ENCODE peak calls at places on chromosomes 2 and 18, in four cellular contexts. L is ovary, N is A549, K is gastrocnemius medialis. W is an unnamed sample.

GRCh38 chr2:100246163-100247145 is 75.8 kb downstream of the LONRF2 start:
- DNase-seq in L (no peak), N (peak), K (no peak), W (no peak)

GRCh38 chr2:152047826-152048476 is 50.9 kb downstream of the CACNB4 start:
- DNase-seq in L (no peak), N (no peak), K (no peak), W (no peak)

GRCh38 chr2:109098251-109098920 is 30.6 kb upstream of the SH3RF3 start:
- DNase-seq in L (no peak), N (no peak), K (no peak), W (no peak)

GRCh38 chr18:2629003-2629402 is 26.5 kb upstream of the SMCHD1 start:
- DNase-seq in L (no peak), N (no peak), K (no peak), W (no peak)

GRCh38 chr2:233083782-233084181 is 23.6 kb downstream of the INPP5D start:
- DNase-seq in L (no peak), N (no peak), K (no peak), W (no peak)

GRCh38 chr18:2672410-2672809 is 16.9 kb downstream of the SMCHD1 start:
- DNase-seq in L (no peak), N (no peak), K (no peak), W (no peak)

GRCh38 chr2:7007846-7008741 is 90.9 kb downstream of the RNF144A start:
- DNase-seq in L (peak), N (no peak), K (peak), W (peak)

GRCh38 chr2:107721178-107721577 is 105.5 kb upstream of the RGPD4 start:
- DNase-seq in L (no peak), N (no peak), K (no peak), W (no peak)

GRCh38 chr2:33583194-33583938 is 15.7 kb downstream of the FAM98A start:
- DNase-seq in L (no peak), N (peak), K (no peak), W (no peak)

GRCh38 chr2:218839893-218840292 is 8.3 kb upstream of the PRKAG3 start:
- DNase-seq in L (no peak), N (no peak), K (no peak), W (no peak)

GRCh38 chr2:1553671-1554295 is 140.5 kb downstream of the TPO start:
- DNase-seq in L (no peak), N (peak), K (no peak), W (no peak)

GRCh38 chr18:76495435-76496199 is 575 bp upstream of the ZNF516 start:
- DNase-seq in L (peak), N (peak), K (no peak), W (peak)

GRCh38 chr2:11573418-11574175 is 39.8 kb downstream of the GREB1 start:
- DNase-seq in L (peak), N (no peak), K (no peak), W (peak)

GRCh38 chr2:121699421-121700328 is 37.0 kb downstream of the NIFK start:
- DNase-seq in L (no peak), N (peak), K (peak), W (peak)

GRCh38 chr2:124566518-124566970 is 541.5 kb downstream of the CNTNAP5 start:
- DNase-seq in L (no peak), N (no peak), K (no peak), W (no peak)

GRCh38 chr2:217953531-217953932 is 49.3 kb downstream of the TNS1 start:
- DNase-seq in L (peak), N (no peak), K (no peak), W (no peak)

GRCh38 chr2:176170606-176171005 is 13.5 kb downstream of the HOXD3 start:
- DNase-seq in L (no peak), N (no peak), K (no peak), W (no peak)

GRCh38 chr2:145207884-145208283 is 688.0 kb upstream of the ZEB2 start:
- DNase-seq in L (no peak), N (no peak), K (no peak), W (no peak)

GRCh38 chr2:81650048-81650971 is 1345.8 kb upstream of the LRRTM1 start:
- DNase-seq in L (no peak), N (peak), K (no peak), W (no peak)

GRCh38 chr18:12423393-12423792 is 15.7 kb downstream of the PRELID3A start:
- DNase-seq in L (no peak), N (no peak), K (no peak), W (no peak)

GRCh38 chr2:55231546-55232083 is 478 bp downstream of the CLHC1 start:
- DNase-seq in L (no peak), N (no peak), K (no peak), W (no peak)

GRCh38 chr18:31901063-31901462 is 41.9 kb downstream of the TRAPPC8 start:
- DNase-seq in L (no peak), N (no peak), K (no peak), W (no peak)

GRCh38 chr2:124978597-124978996 is 953.5 kb downstream of the CNTNAP5 start:
- DNase-seq in L (no peak), N (no peak), K (no peak), W (no peak)

GRCh38 chr2:68926782-68927181 is 25.9 kb downstream of the GKN2 start:
- DNase-seq in L (no peak), N (no peak), K (no peak), W (no peak)

GRCh38 chr2:227154976-227155375 is 9.0 kb downstream of the COL4A4 start:
- DNase-seq in L (no peak), N (peak), K (no peak), W (no peak)

GRCh38 chr2:33086400-33087015 is 139.8 kb downstream of the LTBP1 start:
- DNase-seq in L (no peak), N (peak), K (no peak), W (no peak)

GRCh38 chr2:10765461-10765860 is 44.0 kb downstream of the ATP6V1C2 start:
- DNase-seq in L (no peak), N (no peak), K (no peak), W (no peak)

GRCh38 chr2:120140866-120141265 is 82.3 kb downstream of the TMEM185B start:
- DNase-seq in L (no peak), N (no peak), K (no peak), W (no peak)

GRCh38 chr2:208579678-208580077 is 173.1 kb downstream of the PTH2R start:
- DNase-seq in L (no peak), N (no peak), K (no peak), W (no peak)

GRCh38 chr2:151482310-151482709 is 72.6 kb downstream of the RIF1 start:
- DNase-seq in L (no peak), N (no peak), K (no peak), W (no peak)

GRCh38 chr2:126634273-126634861 is 21.6 kb upstream of the GYPC start:
- DNase-seq in L (no peak), N (peak), K (no peak), W (no peak)

GRCh38 chr2:168119519-168120141 is 127.8 kb downstream of the STK39 start:
- DNase-seq in L (no peak), N (peak), K (no peak), W (no peak)

GRCh38 chr2:196331143-196331542 is 159.8 kb upstream of the STK17B start:
- DNase-seq in L (no peak), N (peak), K (no peak), W (no peak)

GRCh38 chr2:159946326-159946992 is 116.0 kb downstream of the PLA2R1 start:
- DNase-seq in L (no peak), N (peak), K (no peak), W (no peak)
- H3K4me3 ChIP-seq in L (no peak), N (no peak), K (no peak), W (no peak)

GRCh38 chr18:55250729-55251128 is 291.5 kb upstream of the CCDC68 start:
- DNase-seq in L (no peak), N (no peak), K (no peak), W (no peak)
- H3K4me3 ChIP-seq in L (no peak), N (no peak), K (no peak), W (no peak)

GRCh38 chr2:65429799-65430514 is 2.4 kb downstream of the SPRED2 start:
- DNase-seq in L (no peak), N (no peak), K (no peak), W (no peak)
- H3K4me3 ChIP-seq in L (peak), N (peak), K (peak), W (peak)

GRCh38 chr18:70416496-70416895 is 127.7 kb downstream of the SOCS6 start:
- DNase-seq in L (no peak), N (no peak), K (no peak), W (no peak)
- H3K4me3 ChIP-seq in L (no peak), N (no peak), K (no peak), W (no peak)

DNA sequence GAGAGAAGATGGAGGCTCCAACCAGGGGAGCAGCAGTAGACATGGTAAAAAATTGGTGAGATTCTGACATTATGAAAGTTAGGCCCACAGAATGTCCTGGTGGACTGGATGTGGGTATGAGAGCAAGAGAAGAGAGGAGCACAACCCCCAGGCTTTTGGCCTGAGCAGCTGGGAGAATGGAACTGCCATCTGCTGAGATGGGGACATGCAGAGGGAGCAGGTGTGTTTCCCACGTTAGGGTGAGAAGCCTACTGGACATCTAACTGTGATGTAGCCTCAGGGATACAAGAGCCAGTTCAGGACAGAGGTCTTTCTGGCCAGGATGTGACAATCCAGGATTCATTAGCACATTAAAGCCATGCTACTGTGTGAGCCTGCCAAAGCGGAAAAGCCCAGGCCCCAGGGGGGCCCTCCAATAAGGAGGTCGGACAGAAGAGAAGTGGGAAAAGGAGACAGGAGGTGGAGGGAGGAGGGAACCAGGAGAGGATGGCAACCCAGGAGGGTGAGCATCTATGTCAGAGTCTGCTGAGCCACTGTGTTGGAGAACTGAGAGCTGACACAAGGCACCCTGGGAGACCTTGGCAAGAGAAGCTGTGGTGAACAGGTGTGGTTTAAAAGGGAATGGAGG is 10.6 kb downstream of the CYB5A start:
- DNase-seq in L (no peak), N (no peak), K (no peak), W (no peak)
- H3K4me3 ChIP-seq in L (no peak), N (no peak), K (no peak), W (no peak)

GRCh38 chr2:43100362-43100882 is 126.0 kb downstream of the ZFP36L2 start:
- DNase-seq in L (no peak), N (no peak), K (no peak), W (peak)
- H3K4me3 ChIP-seq in L (peak), N (no peak), K (peak), W (peak)

W was measured in psoas muscle.